ENCODE peak calls at places on chromosomes 5 and 9, in eight cellular contexts. N is endothelial cell; U is astrocyte of the spinal cord; Y is spleen; C is foreskin fibroblast; Q is CD8-positive, alpha-beta T cell; E is psoas muscle; S is sigmoid colon. T is an unnamed sample.

GRCh38 chr5:103890313-103890712 is 327.7 kb upstream of the NUDT12 start:
- DNase-seq in N (no peak), U (no peak), Y (no peak), C (no peak), Q (no peak), E (no peak), S (no peak), T (no peak)

GRCh38 chr9:121840838-121841760 is 189.7 kb downstream of the DAB2IP start:
- DNase-seq in N (no peak), U (no peak), Y (peak; percentile 51), C (no peak), Q (peak; percentile 45), E (no peak), S (peak; percentile 42), T (no peak)

GRCh38 chr9:134216961-134217360 is 52.6 kb upstream of the RNU6ATAC start:
- DNase-seq in N (no peak), U (no peak), Y (peak; percentile 28), C (no peak), Q (no peak), E (peak; percentile 2), S (peak; percentile 48), T (no peak)

GRCh38 chr5:113133573-113133972 is 157.0 kb downstream of the DCP2 start:
- DNase-seq in N (no peak), U (no peak), Y (no peak), C (no peak), Q (no peak), E (no peak), S (no peak), T (no peak)

GRCh38 chr5:104084896-104085295 is 522.3 kb upstream of the NUDT12 start:
- DNase-seq in N (no peak), U (no peak), Y (no peak), C (no peak), Q (no peak), E (no peak), S (no peak), T (no peak)

GRCh38 chr5:113510836-113511451 is 2.5 kb upstream of the YTHDC2 start:
- DNase-seq in N (no peak), U (peak; percentile 55), Y (no peak), C (no peak), Q (no peak), E (no peak), S (no peak), T (no peak)

GRCh38 chr9:116504893-116505480 is 182.1 kb upstream of the TRIM32 start:
- DNase-seq in N (no peak), U (no peak), Y (no peak), C (no peak), Q (no peak), E (no peak), S (no peak), T (no peak)

GRCh38 chr5:106873558-106873957 is 797.2 kb downstream of the EFNA5 start:
- DNase-seq in N (no peak), U (no peak), Y (no peak), C (no peak), Q (no peak), E (no peak), S (no peak), T (no peak)

GRCh38 chr5:169416583-169417196 is 115.8 kb upstream of the SLIT3 start:
- DNase-seq in N (no peak), U (peak; percentile 66), Y (no peak), C (peak; percentile 83), Q (no peak), E (peak; percentile 61), S (no peak), T (no peak)

GRCh38 chr9:72597181-72597517 is 75.7 kb downstream of the TMC1 start:
- DNase-seq in N (no peak), U (no peak), Y (no peak), C (no peak), Q (no peak), E (no peak), S (no peak), T (no peak)

GRCh38 chr5:26439121-26439520 is 599.3 kb downstream of the CDH9 start:
- DNase-seq in N (no peak), U (no peak), Y (no peak), C (no peak), Q (no peak), E (no peak), S (no peak), T (no peak)

GRCh38 chr5:149936044-149936699 is 8.4 kb downstream of the PDE6A start:
- DNase-seq in N (no peak), U (no peak), Y (no peak), C (no peak), Q (no peak), E (no peak), S (no peak), T (no peak)

GRCh38 chr5:56076486-56076885 is 81.7 kb upstream of the IL6ST start:
- DNase-seq in N (no peak), U (no peak), Y (no peak), C (no peak), Q (peak; percentile 1), E (no peak), S (no peak), T (no peak)

GRCh38 chr9:138043411-138044345 is 166.1 kb downstream of the CACNA1B start:
- DNase-seq in N (no peak), U (no peak), Y (peak; percentile 45), C (no peak), Q (peak; percentile 36), E (no peak), S (peak; percentile 46), T (no peak)

GRCh38 chr9:21324040-21324439 is 11.2 kb downstream of the KLHL9 start:
- DNase-seq in N (no peak), U (no peak), Y (no peak), C (no peak), Q (no peak), E (no peak), S (no peak), T (no peak)

DNA sequence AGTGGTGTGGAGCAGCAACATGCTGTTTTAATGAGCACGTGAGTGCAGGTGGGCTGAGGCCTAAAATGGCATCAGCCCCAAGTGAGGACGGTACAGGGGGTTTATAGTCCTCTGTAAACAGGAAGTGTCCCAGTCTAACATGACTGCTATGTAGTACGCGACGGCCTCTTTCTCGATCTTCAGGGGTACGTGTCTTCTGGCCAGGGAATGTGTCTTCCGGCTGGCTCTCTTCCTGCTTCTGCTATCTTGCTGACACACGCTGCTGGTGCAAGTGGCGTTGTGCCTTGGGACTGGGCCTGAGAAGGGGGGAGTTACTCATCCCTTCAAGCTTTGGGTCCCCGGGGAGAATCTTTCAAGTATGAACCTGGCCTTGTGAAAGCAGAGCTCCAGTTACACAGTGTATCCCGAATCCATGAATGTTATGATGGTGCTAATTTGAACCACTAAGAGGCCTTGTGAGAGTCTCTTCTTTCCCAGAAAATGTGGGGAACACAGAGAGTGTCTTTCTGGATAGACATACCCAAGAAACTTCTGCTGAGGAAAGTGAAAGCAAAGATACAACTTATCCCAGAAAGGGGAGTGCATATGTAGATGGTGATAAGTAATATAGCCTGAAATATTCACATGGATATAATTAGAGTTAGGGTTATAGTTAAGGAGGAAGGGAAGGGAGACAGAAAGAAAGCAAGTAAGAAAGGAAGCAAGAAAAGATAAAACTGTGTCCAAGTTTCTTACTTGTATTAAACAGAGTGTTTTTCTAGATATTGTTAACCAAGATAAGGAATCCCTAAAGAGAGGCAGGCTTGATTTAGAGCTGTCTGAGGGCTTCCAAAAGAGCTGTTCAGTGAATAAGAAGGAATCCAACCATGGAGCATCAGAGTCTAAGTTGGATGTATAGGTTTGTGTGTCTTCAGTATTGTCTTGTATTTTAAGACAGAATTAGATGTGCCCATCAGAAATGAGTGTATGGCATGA is 35.5 kb upstream of the ANXA2R start:
- DNase-seq in N (no peak), U (peak; percentile 34), Y (no peak), C (no peak), Q (no peak), E (peak; percentile 76), S (no peak), T (no peak)
- TF ChIP-seq CTCF in N (no peak), U (no peak), Y (no peak), C (no peak), Q (no peak), E (no peak), S (no peak), T (no peak)

DNA sequence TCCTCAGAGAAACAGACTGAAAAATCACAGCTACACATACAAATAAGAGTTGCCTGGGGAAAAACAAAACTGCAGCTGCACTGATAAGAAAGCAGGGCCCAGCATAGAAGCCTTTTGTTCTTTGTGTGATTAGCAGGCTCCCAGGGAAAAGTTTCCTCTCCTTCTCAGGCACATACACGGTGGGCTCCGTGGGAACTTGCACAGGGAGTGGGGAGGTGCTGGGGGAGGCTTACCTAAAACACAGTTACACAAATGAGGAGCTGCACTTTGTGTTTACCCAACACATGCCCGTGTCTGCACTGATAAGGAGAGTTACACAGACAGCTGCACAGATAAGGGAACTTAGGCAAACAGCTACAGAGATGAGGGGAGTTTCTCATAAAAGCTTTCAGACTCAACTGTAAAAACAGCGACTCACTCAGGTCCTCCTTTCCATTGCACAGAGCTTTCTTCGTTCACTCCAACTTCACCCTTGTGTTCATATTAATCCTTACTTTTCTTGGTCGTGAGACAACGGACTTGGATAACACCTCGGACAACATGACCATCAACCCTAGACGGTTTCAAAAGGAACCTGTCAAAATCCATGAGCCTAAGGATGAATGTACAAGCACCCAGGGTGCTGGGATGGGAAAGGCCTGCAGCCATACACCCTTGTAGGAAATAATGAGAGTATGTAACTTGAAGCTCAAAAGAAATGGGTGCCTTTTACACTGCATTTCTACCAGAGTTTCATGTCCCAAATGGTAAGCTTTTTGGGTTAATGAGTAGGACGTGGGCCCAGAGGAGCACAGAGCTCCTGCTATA is 50.8 kb downstream of the SERINC5 start:
- DNase-seq in N (peak; percentile 56), U (no peak), Y (no peak), C (no peak), Q (no peak), E (no peak), S (no peak), T (peak; percentile 38)
- TF ChIP-seq CTCF in N (no peak), U (no peak), Y (no peak), C (no peak), Q (peak; percentile 34), E (no peak), S (no peak), T (peak; percentile 42)

GRCh38 chr9:6686396-6686795 is 40.9 kb upstream of the GLDC start:
- DNase-seq in N (no peak), U (peak; percentile 18), Y (no peak), C (no peak), Q (no peak), E (no peak), S (no peak), T (no peak)
- TF ChIP-seq CTCF in N (no peak), U (peak; percentile 25), Y (no peak), C (no peak), Q (no peak), E (peak; percentile 26), S (no peak), T (no peak)

GRCh38 chr5:73230264-73231244 is 57.6 kb downstream of the TMEM174 start:
- DNase-seq in N (peak; percentile 32), U (no peak), Y (no peak), C (no peak), Q (no peak), E (no peak), S (no peak), T (no peak)

GRCh38 chr5:73232266-73233041 is 59.5 kb downstream of the TMEM174 start:
- DNase-seq in N (peak; percentile 18), U (no peak), Y (no peak), C (no peak), Q (no peak), E (no peak), S (no peak), T (no peak)

GRCh38 chr5:73231245-73231778 is 58.3 kb downstream of the TMEM174 start:
- DNase-seq in N (no peak), U (no peak), Y (no peak), C (no peak), Q (no peak), E (no peak), S (no peak), T (no peak)

GRCh38 chr5:73228052-73228451 is 55.1 kb downstream of the TMEM174 start:
- DNase-seq in N (no peak), U (no peak), Y (no peak), C (no peak), Q (no peak), E (no peak), S (no peak), T (no peak)

GRCh38 chr5:73229271-73229670 is 56.3 kb downstream of the TMEM174 start:
- DNase-seq in N (no peak), U (peak; percentile 54), Y (no peak), C (no peak), Q (no peak), E (no peak), S (no peak), T (no peak)
- TF ChIP-seq CTCF in N (no peak), U (no peak), Y (no peak), C (no peak), Q (no peak), E (no peak), S (no peak), T (no peak)

T was measured in progenitor cell of endocrine pancreas.